ENCODE peak calls at places on chromosomes 13 and 19, in eight cellular contexts. One of them, this sample, is unnamed.

GRCh38 chr19:40578442-40578908 is 1.8 kb downstream of the SHKBP1 start:
- DNase-seq in neural progenitor cell: peak
- DNase-seq in cardiac muscle cell: no peak
- DNase-seq in GM12864: no peak
- DNase-seq in fibroblast of the aortic adventitia: peak
- DNase-seq in brain microvascular endothelial cell: no peak
- DNase-seq in IMR-90: peak
- DNase-seq in Peyer's patch: no peak
- DNase-seq in this sample: no peak

GRCh38 chr19:907183-907853 is 5.7 kb downstream of the R3HDM4 start:
- DNase-seq in neural progenitor cell: no peak
- DNase-seq in cardiac muscle cell: no peak
- DNase-seq in GM12864: no peak
- DNase-seq in fibroblast of the aortic adventitia: no peak
- DNase-seq in brain microvascular endothelial cell: no peak
- DNase-seq in IMR-90: no peak
- DNase-seq in Peyer's patch: peak
- DNase-seq in this sample: no peak

GRCh38 chr13:77894743-77895142 is 23.9 kb downstream of the EDNRB start:
- DNase-seq in neural progenitor cell: no peak
- DNase-seq in cardiac muscle cell: peak
- DNase-seq in GM12864: no peak
- DNase-seq in fibroblast of the aortic adventitia: no peak
- DNase-seq in brain microvascular endothelial cell: no peak
- DNase-seq in IMR-90: no peak
- DNase-seq in Peyer's patch: no peak
- DNase-seq in this sample: no peak

GRCh38 chr19:40512473-40513344 is 45.9 kb downstream of the SPTBN4 start:
- DNase-seq in neural progenitor cell: peak
- DNase-seq in cardiac muscle cell: peak
- DNase-seq in GM12864: no peak
- DNase-seq in fibroblast of the aortic adventitia: no peak
- DNase-seq in brain microvascular endothelial cell: peak
- DNase-seq in IMR-90: peak
- DNase-seq in Peyer's patch: no peak
- DNase-seq in this sample: no peak

GRCh38 chr13:21901772-21902708 is 231.2 kb downstream of the FGF9 start:
- DNase-seq in neural progenitor cell: no peak
- DNase-seq in cardiac muscle cell: no peak
- DNase-seq in GM12864: no peak
- DNase-seq in fibroblast of the aortic adventitia: peak
- DNase-seq in brain microvascular endothelial cell: no peak
- DNase-seq in IMR-90: peak
- DNase-seq in Peyer's patch: peak
- DNase-seq in this sample: no peak

GRCh38 chr13:76852991-76853390 is 33.2 kb downstream of the KCTD12 start:
- DNase-seq in neural progenitor cell: no peak
- DNase-seq in cardiac muscle cell: peak
- DNase-seq in GM12864: no peak
- DNase-seq in fibroblast of the aortic adventitia: peak
- DNase-seq in brain microvascular endothelial cell: peak
- DNase-seq in IMR-90: peak
- DNase-seq in Peyer's patch: no peak
- DNase-seq in this sample: peak

GRCh38 chr13:46866150-46866549 is 30.7 kb downstream of the HTR2A start:
- DNase-seq in neural progenitor cell: peak
- DNase-seq in cardiac muscle cell: peak
- DNase-seq in GM12864: no peak
- DNase-seq in fibroblast of the aortic adventitia: peak
- DNase-seq in brain microvascular endothelial cell: peak
- DNase-seq in IMR-90: peak
- DNase-seq in Peyer's patch: peak
- DNase-seq in this sample: peak

GRCh38 chr13:67841071-67841470 is 610.9 kb upstream of the PCDH9 start:
- DNase-seq in neural progenitor cell: peak
- DNase-seq in cardiac muscle cell: no peak
- DNase-seq in GM12864: no peak
- DNase-seq in fibroblast of the aortic adventitia: no peak
- DNase-seq in brain microvascular endothelial cell: no peak
- DNase-seq in IMR-90: no peak
- DNase-seq in Peyer's patch: no peak
- DNase-seq in this sample: no peak

GRCh38 chr19:43763473-43763939 is 8.7 kb upstream of the SMG9 start:
- DNase-seq in neural progenitor cell: no peak
- DNase-seq in cardiac muscle cell: no peak
- DNase-seq in GM12864: no peak
- DNase-seq in fibroblast of the aortic adventitia: peak
- DNase-seq in brain microvascular endothelial cell: no peak
- DNase-seq in IMR-90: peak
- DNase-seq in Peyer's patch: no peak
- DNase-seq in this sample: no peak

GRCh38 chr13:37729876-37730275 is 131.3 kb upstream of the POSTN start:
- DNase-seq in neural progenitor cell: no peak
- DNase-seq in cardiac muscle cell: no peak
- DNase-seq in GM12864: no peak
- DNase-seq in fibroblast of the aortic adventitia: no peak
- DNase-seq in brain microvascular endothelial cell: no peak
- DNase-seq in IMR-90: no peak
- DNase-seq in Peyer's patch: no peak
- DNase-seq in this sample: no peak

GRCh38 chr13:94641432-94641941 is 39.8 kb downstream of the GPR180 start:
- DNase-seq in neural progenitor cell: no peak
- DNase-seq in cardiac muscle cell: no peak
- DNase-seq in GM12864: no peak
- DNase-seq in fibroblast of the aortic adventitia: peak
- DNase-seq in brain microvascular endothelial cell: peak
- DNase-seq in IMR-90: peak
- DNase-seq in Peyer's patch: no peak
- DNase-seq in this sample: no peak

GRCh38 chr13:26348966-26349365 is 95.0 kb downstream of the CDK8 start:
- DNase-seq in neural progenitor cell: no peak
- DNase-seq in cardiac muscle cell: no peak
- DNase-seq in GM12864: no peak
- DNase-seq in fibroblast of the aortic adventitia: no peak
- DNase-seq in brain microvascular endothelial cell: no peak
- DNase-seq in IMR-90: no peak
- DNase-seq in Peyer's patch: no peak
- DNase-seq in this sample: no peak

GRCh38 chr13:27038323-27038722 is 133.3 kb downstream of the USP12 start:
- DNase-seq in neural progenitor cell: no peak
- DNase-seq in cardiac muscle cell: no peak
- DNase-seq in GM12864: no peak
- DNase-seq in fibroblast of the aortic adventitia: peak
- DNase-seq in brain microvascular endothelial cell: peak
- DNase-seq in IMR-90: peak
- DNase-seq in Peyer's patch: no peak
- DNase-seq in this sample: peak

GRCh38 chr13:41418027-41418426 is 39.3 kb upstream of the RGCC start:
- DNase-seq in neural progenitor cell: no peak
- DNase-seq in cardiac muscle cell: no peak
- DNase-seq in GM12864: no peak
- DNase-seq in fibroblast of the aortic adventitia: peak
- DNase-seq in brain microvascular endothelial cell: peak
- DNase-seq in IMR-90: peak
- DNase-seq in Peyer's patch: no peak
- DNase-seq in this sample: no peak

GRCh38 chr13:99687728-99688397 is 186.6 kb downstream of the TM9SF2 start:
- DNase-seq in neural progenitor cell: peak
- DNase-seq in cardiac muscle cell: no peak
- DNase-seq in GM12864: no peak
- DNase-seq in fibroblast of the aortic adventitia: no peak
- DNase-seq in brain microvascular endothelial cell: peak
- DNase-seq in IMR-90: no peak
- DNase-seq in Peyer's patch: no peak
- DNase-seq in this sample: peak

GRCh38 chr13:99378985-99379734 is 72.0 kb upstream of the GPR183 start:
- DNase-seq in neural progenitor cell: no peak
- DNase-seq in cardiac muscle cell: no peak
- DNase-seq in GM12864: no peak
- DNase-seq in fibroblast of the aortic adventitia: no peak
- DNase-seq in brain microvascular endothelial cell: no peak
- DNase-seq in IMR-90: peak
- DNase-seq in Peyer's patch: no peak
- DNase-seq in this sample: no peak

GRCh38 chr13:67099494-67099893 is 130.6 kb downstream of the PCDH9 start:
- DNase-seq in neural progenitor cell: no peak
- DNase-seq in cardiac muscle cell: no peak
- DNase-seq in GM12864: no peak
- DNase-seq in fibroblast of the aortic adventitia: no peak
- DNase-seq in brain microvascular endothelial cell: no peak
- DNase-seq in IMR-90: no peak
- DNase-seq in Peyer's patch: no peak
- DNase-seq in this sample: no peak

GRCh38 chr19:16202320-16203255 is 4.9 kb downstream of the AP1M1 start:
- DNase-seq in neural progenitor cell: no peak
- DNase-seq in cardiac muscle cell: no peak
- DNase-seq in GM12864: no peak
- DNase-seq in fibroblast of the aortic adventitia: peak
- DNase-seq in brain microvascular endothelial cell: no peak
- DNase-seq in IMR-90: no peak
- DNase-seq in Peyer's patch: peak
- DNase-seq in this sample: no peak

GRCh38 chr13:108858676-108859075 is 229.3 kb downstream of the MYO16 start:
- DNase-seq in neural progenitor cell: no peak
- DNase-seq in cardiac muscle cell: no peak
- DNase-seq in GM12864: no peak
- DNase-seq in fibroblast of the aortic adventitia: no peak
- DNase-seq in brain microvascular endothelial cell: no peak
- DNase-seq in IMR-90: no peak
- DNase-seq in Peyer's patch: no peak
- DNase-seq in this sample: no peak

DNA sequence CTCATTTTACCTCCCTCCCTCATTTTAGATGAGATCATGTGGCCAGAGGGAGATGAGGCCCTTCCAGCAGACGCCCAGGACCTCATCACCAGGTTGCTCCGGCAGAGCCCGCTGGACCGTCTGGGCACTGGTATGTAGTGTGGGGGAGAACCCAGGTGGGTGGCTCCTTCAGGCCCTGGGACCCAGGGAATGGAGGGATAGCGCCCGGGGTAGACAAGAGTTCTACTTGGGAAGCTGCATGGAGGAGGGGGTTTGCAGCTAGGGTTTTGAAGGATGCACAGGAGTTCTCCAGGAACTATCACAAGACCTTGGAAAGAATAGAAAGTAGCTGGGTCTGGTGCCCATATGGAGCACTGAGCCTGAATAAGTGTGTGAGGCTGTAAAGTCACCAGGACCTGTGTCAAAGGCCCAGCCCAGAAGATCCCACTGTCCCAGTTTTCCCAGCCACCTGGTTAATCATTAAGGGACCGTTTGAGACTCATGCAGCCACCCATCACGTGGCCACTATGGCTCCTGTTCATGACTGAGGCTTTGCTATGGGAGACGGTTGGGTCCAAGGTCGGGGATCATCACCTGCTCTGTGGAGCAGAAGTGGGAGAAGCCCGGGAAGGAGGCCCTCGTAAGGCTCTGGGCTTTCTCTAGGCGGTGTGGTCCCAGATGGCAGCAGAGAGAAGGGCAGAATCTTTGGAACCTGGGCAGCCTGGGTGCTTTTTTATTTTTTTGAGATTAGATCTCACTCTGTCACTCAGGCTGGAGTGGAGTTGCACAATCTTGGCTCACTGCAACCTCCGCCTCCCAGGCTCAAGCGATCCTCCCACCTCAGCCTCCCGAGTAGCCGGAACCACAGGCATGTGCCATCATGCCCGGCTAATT is 17.0 kb upstream of the PIK3R2 start:
- DNase-seq in neural progenitor cell: no peak
- DNase-seq in cardiac muscle cell: no peak
- DNase-seq in GM12864: no peak
- DNase-seq in fibroblast of the aortic adventitia: no peak
- DNase-seq in brain microvascular endothelial cell: no peak
- DNase-seq in IMR-90: no peak
- DNase-seq in Peyer's patch: peak
- DNase-seq in this sample: no peak
- TF ChIP-seq CTCF in neural progenitor cell: no peak
- TF ChIP-seq CTCF in cardiac muscle cell: no peak
- TF ChIP-seq CTCF in GM12864: no peak
- TF ChIP-seq CTCF in fibroblast of the aortic adventitia: no peak
- TF ChIP-seq CTCF in brain microvascular endothelial cell: no peak
- TF ChIP-seq CTCF in IMR-90: no peak
- TF ChIP-seq CTCF in Peyer's patch: no peak
- TF ChIP-seq CTCF in this sample: no peak

DNA sequence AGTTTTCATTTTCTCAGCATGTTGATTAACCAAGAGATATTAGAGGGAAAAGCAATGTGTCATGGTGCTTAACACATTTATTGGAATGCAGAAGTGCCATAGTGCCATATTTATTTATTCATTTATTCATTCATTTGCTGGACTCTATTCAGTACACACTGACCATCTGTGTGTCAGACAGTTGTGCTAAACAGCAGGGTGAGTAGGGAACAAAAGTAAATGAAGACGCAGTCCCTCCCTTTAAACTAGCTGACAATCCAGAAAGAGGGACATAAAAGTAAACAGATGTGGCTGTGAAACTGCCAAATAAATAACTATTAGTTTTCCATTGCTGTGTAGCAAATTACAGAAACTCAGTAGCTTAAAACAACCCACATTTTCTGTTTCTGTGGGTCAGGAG is 323.7 kb downstream of the MTUS2 start:
- DNase-seq in neural progenitor cell: no peak
- DNase-seq in cardiac muscle cell: no peak
- DNase-seq in GM12864: no peak
- DNase-seq in fibroblast of the aortic adventitia: no peak
- DNase-seq in brain microvascular endothelial cell: no peak
- DNase-seq in IMR-90: no peak
- DNase-seq in Peyer's patch: no peak
- DNase-seq in this sample: no peak
- H3K4me3 ChIP-seq in neural progenitor cell: no peak
- H3K4me3 ChIP-seq in cardiac muscle cell: no peak
- H3K4me3 ChIP-seq in GM12864: no peak
- H3K4me3 ChIP-seq in fibroblast of the aortic adventitia: no peak
- H3K4me3 ChIP-seq in brain microvascular endothelial cell: no peak
- H3K4me3 ChIP-seq in IMR-90: no peak
- H3K4me3 ChIP-seq in Peyer's patch: no peak
- H3K4me3 ChIP-seq in this sample: no peak

GRCh38 chr13:52809310-52809769 is 39.1 kb downstream of the PCDH8 start:
- DNase-seq in neural progenitor cell: peak
- DNase-seq in cardiac muscle cell: peak
- DNase-seq in GM12864: no peak
- DNase-seq in fibroblast of the aortic adventitia: peak
- DNase-seq in brain microvascular endothelial cell: peak
- DNase-seq in IMR-90: peak
- DNase-seq in Peyer's patch: peak
- DNase-seq in this sample: peak
- TF ChIP-seq CTCF in neural progenitor cell: peak
- TF ChIP-seq CTCF in cardiac muscle cell: peak
- TF ChIP-seq CTCF in GM12864: peak
- TF ChIP-seq CTCF in fibroblast of the aortic adventitia: peak
- TF ChIP-seq CTCF in brain microvascular endothelial cell: peak
- TF ChIP-seq CTCF in IMR-90: peak
- TF ChIP-seq CTCF in Peyer's patch: peak
- TF ChIP-seq CTCF in this sample: peak

DNA sequence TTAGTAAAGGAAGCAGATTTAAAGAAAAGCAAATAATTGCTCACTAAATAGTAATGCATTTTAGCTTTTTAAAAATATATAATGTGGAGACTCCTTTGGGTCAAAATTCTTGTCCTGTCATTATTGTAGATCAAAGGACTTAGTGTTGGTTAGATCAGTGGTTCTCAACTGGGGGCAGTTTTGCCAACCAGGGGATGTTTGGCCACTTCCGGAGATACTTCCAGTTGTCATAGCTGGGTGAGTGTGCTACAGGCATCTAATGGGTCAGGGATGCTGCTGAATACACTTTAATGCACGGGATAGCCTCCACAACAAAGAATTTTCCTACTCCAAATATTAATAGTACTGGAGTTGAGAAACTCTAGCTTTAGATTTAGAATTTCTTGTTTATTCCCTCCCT is 126.8 kb downstream of the LMO7 start:
- DNase-seq in neural progenitor cell: no peak
- DNase-seq in cardiac muscle cell: no peak
- DNase-seq in GM12864: no peak
- DNase-seq in fibroblast of the aortic adventitia: no peak
- DNase-seq in brain microvascular endothelial cell: no peak
- DNase-seq in IMR-90: no peak
- DNase-seq in Peyer's patch: no peak
- DNase-seq in this sample: no peak
- H3K4me3 ChIP-seq in neural progenitor cell: no peak
- H3K4me3 ChIP-seq in cardiac muscle cell: no peak
- H3K4me3 ChIP-seq in GM12864: no peak
- H3K4me3 ChIP-seq in fibroblast of the aortic adventitia: no peak
- H3K4me3 ChIP-seq in brain microvascular endothelial cell: no peak
- H3K4me3 ChIP-seq in IMR-90: no peak
- H3K4me3 ChIP-seq in Peyer's patch: peak
- H3K4me3 ChIP-seq in this sample: no peak

This sample was measured in retinal pigment epithelial cell.